ENCODE peak calls at places on chromosome 9, in five cellular contexts. B, E, N, S and M are unnamed samples.
A peak's percentile ranks its signal among the peaks of the same experiment; 100 is the strongest.

GRCh38 chr9:19595003-19595402 is 186.2 kb downstream of the ACER2 start:
- DNase-seq in B (no peak), E (no peak), N (no peak), S (no peak), M (no peak)

GRCh38 chr9:122445155-122445749 is 32.5 kb downstream of the OR1J1 start:
- DNase-seq in B (no peak), E (no peak), N (no peak), S (no peak), M (no peak)

GRCh38 chr9:107755267-107755666 is 265.7 kb upstream of the KLF4 start:
- DNase-seq in B (peak; percentile 46), E (no peak), N (peak; percentile 73), S (no peak), M (peak; percentile 65)

GRCh38 chr9:135965124-135965756 is 4.1 kb upstream of the UBAC1 start:
- DNase-seq in B (no peak), E (no peak), N (no peak), S (no peak), M (no peak)

GRCh38 chr9:109001275-109001676 is 12.0 kb downstream of the CTNNAL1 start:
- DNase-seq in B (no peak), E (no peak), N (no peak), S (no peak), M (no peak)

GRCh38 chr9:135297716-135298075 is 181.9 kb upstream of the PPP1R26 start:
- DNase-seq in B (no peak), E (no peak), N (no peak), S (no peak), M (no peak)

GRCh38 chr9:114893622-114894021 is 36.8 kb downstream of the TNFSF8 start:
- DNase-seq in B (no peak), E (no peak), N (no peak), S (no peak), M (no peak)

GRCh38 chr9:105662184-105663104 is at the start of gene TAL2:
- DNase-seq in B (no peak), E (no peak), N (no peak), S (no peak), M (no peak)

GRCh38 chr9:14362175-14362574 is 48.2 kb upstream of the NFIB start:
- DNase-seq in B (no peak), E (peak; percentile 16), N (no peak), S (no peak), M (no peak)

GRCh38 chr9:70093944-70094343 is 50.3 kb downstream of the MAMDC2 start:
- DNase-seq in B (no peak), E (no peak), N (no peak), S (no peak), M (no peak)

GRCh38 chr9:94865599-94866456 is 139.3 kb downstream of the AOPEP start:
- DNase-seq in B (no peak), E (no peak), N (no peak), S (peak; percentile 56), M (no peak)

GRCh38 chr9:83440641-83441040 is 97.6 kb downstream of the FRMD3 start:
- DNase-seq in B (no peak), E (no peak), N (no peak), S (no peak), M (no peak)

GRCh38 chr9:107870927-107871720 is 381.6 kb upstream of the KLF4 start:
- DNase-seq in B (no peak), E (no peak), N (no peak), S (no peak), M (no peak)

GRCh38 chr9:14303526-14303925 is 10.4 kb downstream of the NFIB start:
- DNase-seq in B (no peak), E (no peak), N (no peak), S (no peak), M (no peak)

GRCh38 chr9:107734231-107735014 is 244.9 kb upstream of the KLF4 start:
- DNase-seq in B (no peak), E (no peak), N (no peak), S (peak; percentile 28), M (no peak)

GRCh38 chr9:110048976-110049698 is 158.8 kb downstream of the C9orf152 start:
- DNase-seq in B (no peak), E (no peak), N (no peak), S (peak; percentile 19), M (peak; percentile 35)

GRCh38 chr9:37938121-37938906 is 34.4 kb upstream of the SLC25A51 start:
- DNase-seq in B (no peak), E (no peak), N (no peak), S (no peak), M (no peak)

GRCh38 chr9:76401580-76402354 is 7.5 kb upstream of the RFK start:
- DNase-seq in B (no peak), E (no peak), N (peak; percentile 30), S (no peak), M (no peak)

GRCh38 chr9:72038408-72038807 is 22.0 kb downstream of the C9orf57 start:
- DNase-seq in B (no peak), E (peak; percentile 13), N (no peak), S (no peak), M (no peak)

GRCh38 chr9:304106-304505 is 89.4 kb downstream of the DOCK8 start:
- DNase-seq in B (peak; percentile 70), E (no peak), N (no peak), S (no peak), M (no peak)

GRCh38 chr9:123687246-123687721 is 242.6 kb downstream of the DENND1A start:
- DNase-seq in B (no peak), E (no peak), N (no peak), S (no peak), M (no peak)

GRCh38 chr9:123685489-123686083 is 244.3 kb downstream of the DENND1A start:
- DNase-seq in B (no peak), E (no peak), N (no peak), S (no peak), M (no peak)

GRCh38 chr9:123684393-123685149 is 245.4 kb downstream of the DENND1A start:
- DNase-seq in B (no peak), E (no peak), N (no peak), S (no peak), M (no peak)

GRCh38 chr9:123686131-123686848 is 243.6 kb downstream of the DENND1A start:
- DNase-seq in B (no peak), E (peak; percentile 36), N (peak; percentile 71), S (no peak), M (no peak)

DNA sequence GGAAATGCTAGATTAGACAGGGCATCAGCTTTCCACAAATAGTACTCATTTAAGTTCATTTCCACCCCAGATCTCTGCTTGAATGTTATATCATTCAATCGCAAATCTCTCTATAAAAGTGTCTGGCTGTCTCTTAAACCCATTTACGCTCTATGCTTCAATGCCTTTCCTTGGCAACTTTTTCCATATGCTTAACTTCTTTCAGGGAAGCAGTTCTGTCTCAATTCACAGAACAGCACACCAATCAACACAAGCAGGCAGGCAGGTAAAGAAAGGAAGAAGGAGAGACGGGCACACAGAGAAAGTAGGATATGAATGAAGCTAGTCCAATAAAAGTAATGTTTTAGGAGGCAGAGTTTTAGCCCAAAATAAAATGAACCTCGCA is 243.1 kb downstream of the DENND1A start:
- DNase-seq in B (no peak), E (no peak), N (no peak), S (no peak), M (no peak)
- H3K4me3 ChIP-seq in B (no peak overlapping the region), E (no peak overlapping the region), N (no peak overlapping the region), S (peak overlapping the region; percentile 29), M (no peak overlapping the region)

GRCh38 chr9:129485140-129485758 is 135.7 kb downstream of the C9orf50 start:
- DNase-seq in B (no peak), E (no peak), N (no peak), S (no peak), M (no peak)

GRCh38 chr9:129483467-129484324 is 137.2 kb downstream of the C9orf50 start:
- DNase-seq in B (peak; percentile 92), E (peak; percentile 92), N (peak; percentile 83), S (peak; percentile 89), M (peak; percentile 76)

GRCh38 chr9:129482521-129483466 is 138.1 kb downstream of the C9orf50 start:
- DNase-seq in B (peak; percentile 87), E (peak; percentile 93), N (peak; percentile 85), S (peak; percentile 89), M (peak; percentile 84)

GRCh38 chr9:129486496-129487306 is 134.2 kb downstream of the C9orf50 start:
- DNase-seq in B (peak; percentile 89), E (peak; percentile 89), N (no peak), S (peak; percentile 83), M (no peak)

DNA sequence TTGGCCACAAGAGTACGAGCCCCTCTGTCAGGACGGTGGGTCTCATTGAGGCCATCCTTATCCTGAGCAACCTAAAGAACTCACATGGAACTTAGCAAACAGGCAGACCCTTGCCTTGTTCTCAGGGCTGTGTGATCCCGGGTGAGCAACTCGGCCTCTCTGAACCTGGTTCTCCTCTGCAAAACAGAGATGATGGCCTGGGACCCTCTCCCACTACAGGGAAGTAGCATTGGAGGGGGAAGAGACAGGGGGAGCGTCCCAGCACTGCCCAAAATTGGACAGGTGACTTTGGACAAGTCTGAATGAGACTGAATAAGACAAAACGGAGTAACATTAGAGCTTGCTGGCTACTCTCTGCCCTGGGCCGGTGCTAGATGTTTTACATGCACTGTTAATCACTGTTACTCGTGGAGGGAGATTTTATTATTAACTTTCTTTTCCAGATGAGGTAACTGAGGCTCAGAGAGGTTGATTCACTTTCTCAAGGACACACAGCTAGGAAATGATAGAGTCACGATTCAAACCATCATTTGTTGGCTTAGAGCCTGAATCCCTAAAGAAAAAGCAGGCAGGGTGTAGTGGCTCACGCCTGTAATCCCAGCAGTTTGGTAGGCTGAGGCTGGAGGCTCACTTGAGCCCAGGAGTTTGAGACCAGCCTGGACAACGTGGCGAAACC is 136.4 kb downstream of the C9orf50 start:
- DNase-seq in B (no peak), E (no peak), N (no peak), S (no peak), M (no peak)
- H3K4me1 ChIP-seq in B (peaks cover 42% of the 10 kb centered on the region), E (peaks cover 52% of the 10 kb centered on the region), N (peaks cover 58% of the 10 kb centered on the region), S (peaks cover 31% of the 10 kb centered on the region), M (peaks cover 70% of the 10 kb centered on the region)

DNA sequence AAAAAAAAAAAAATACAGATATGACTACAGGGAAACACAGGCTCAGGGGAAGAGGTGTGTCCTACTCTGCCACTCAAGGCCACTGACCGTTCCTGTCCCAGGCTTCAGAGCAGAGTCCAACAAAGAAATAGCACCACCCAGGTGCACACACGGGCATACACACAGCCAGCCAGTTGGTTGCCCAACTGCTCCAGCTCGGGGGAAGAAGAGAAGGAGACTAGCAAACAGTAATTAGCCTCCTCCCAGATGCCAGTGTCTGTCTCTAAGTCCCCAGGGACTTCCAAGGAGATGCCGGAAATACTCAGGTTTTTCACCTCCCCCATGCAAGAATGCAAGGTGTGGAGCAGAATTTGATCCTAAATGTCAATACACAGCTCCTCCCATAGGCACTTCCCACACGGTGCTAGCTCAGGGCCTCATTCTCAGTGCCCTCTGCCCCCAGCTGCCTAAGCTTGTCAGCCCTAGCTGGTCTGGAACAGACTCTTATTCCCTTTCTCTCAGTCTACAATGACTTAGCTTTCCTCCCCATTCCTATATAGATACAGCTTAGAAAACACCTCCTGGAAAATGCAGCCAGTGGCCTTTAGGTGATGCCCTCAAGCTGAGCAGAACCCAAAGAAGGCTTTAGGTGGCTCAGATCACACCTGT is 1.7 kb downstream of the MYORG start:
- DNase-seq in B (peak; percentile 32), E (no peak), N (peak; percentile 87), S (no peak), M (peak; percentile 92)
- TF ChIP-seq CTCF in B (no peak), E (no peak), N (no peak), S (no peak), M (peak; percentile 33)

GRCh38 chr9:36686471-36686870 is 113.8 kb downstream of the MELK start:
- DNase-seq in B (no peak), E (no peak), N (no peak), S (no peak), M (no peak)

DNA sequence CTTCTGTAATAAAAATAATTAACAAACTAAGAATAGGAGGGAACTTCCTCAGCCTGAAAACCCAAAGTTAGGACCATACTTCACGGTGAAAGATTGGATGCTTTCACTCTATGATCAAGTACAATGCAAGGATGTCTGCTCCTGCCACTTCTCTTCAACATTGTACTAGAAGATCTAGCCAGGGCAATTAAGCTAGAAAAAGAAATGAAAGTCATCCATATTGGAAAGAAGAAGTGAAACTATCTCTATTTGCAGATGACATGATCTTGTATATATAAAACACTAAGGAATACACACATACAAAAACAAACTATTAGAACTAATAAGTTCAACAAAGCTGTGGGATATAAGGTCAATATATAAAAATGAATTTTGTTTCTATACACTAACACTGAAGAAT is 118.1 kb downstream of the MELK start:
- DNase-seq in B (no peak), E (no peak), N (no peak), S (no peak), M (no peak)
- H3K4me3 ChIP-seq in B (no peak overlapping the region), E (no peak overlapping the region), N (no peak overlapping the region), S (no peak overlapping the region), M (no peak overlapping the region)